ENCODE peak calls at places on chromosomes 4 and X, in six cellular contexts. Y is A549, C is colonic mucosa, T is right atrium auricular region, H is adrenal gland, W is astrocyte. J is an unnamed sample.

GRCh38 chrX:109830157-109830703 is 97.2 kb upstream of the ACSL4 start:
- DNase-seq in Y (no peak), C (no peak), T (no peak), H (no peak), W (no peak), J (no peak)

GRCh38 chr4:22480928-22481327 is 34.9 kb downstream of the ADGRA3 start:
- DNase-seq in Y (no peak), C (no peak), T (no peak), H (no peak), W (no peak), J (no peak)

GRCh38 chr4:153138736-153139135 is 65.5 kb upstream of the TRIM2 start:
- DNase-seq in Y (no peak), C (no peak), T (no peak), H (no peak), W (no peak), J (no peak)

GRCh38 chrX:50967734-50968133 is 57.2 kb downstream of the BMP15 start:
- DNase-seq in Y (no peak), C (no peak), T (no peak), H (no peak), W (no peak), J (no peak)

GRCh38 chr4:108171541-108172230 is 3.0 kb upstream of the LEF1 start:
- DNase-seq in Y (no peak), C (no peak), T (no peak), H (peak; percentile 16), W (no peak), J (peak; percentile 65)

GRCh38 chrX:100264200-100264599 is 145.9 kb downstream of the PCDH19 start:
- DNase-seq in Y (no peak), C (no peak), T (no peak), H (no peak), W (no peak), J (no peak)

GRCh38 chrX:109918753-109919152 is 84.2 kb upstream of the TMEM164 start:
- DNase-seq in Y (no peak), C (no peak), T (no peak), H (no peak), W (no peak), J (no peak)

GRCh38 chr4:76745264-76745663 is 152.7 kb downstream of the SOWAHB start:
- DNase-seq in Y (no peak), C (no peak), T (no peak), H (no peak), W (no peak), J (no peak)

GRCh38 chr4:185529413-185529812 is 5.9 kb downstream of the PDLIM3 start:
- DNase-seq in Y (no peak), C (no peak), T (no peak), H (no peak), W (no peak), J (no peak)

GRCh38 chrX:10904220-10904619 is 206.9 kb upstream of the HCCS start:
- DNase-seq in Y (no peak), C (no peak), T (no peak), H (no peak), W (peak; percentile 69), J (no peak)

GRCh38 chr4:17662694-17663093 is 48.3 kb downstream of the MED28 start:
- DNase-seq in Y (no peak), C (no peak), T (no peak), H (no peak), W (peak; percentile 25), J (no peak)

GRCh38 chr4:156771171-156771837 is 200.3 kb downstream of the PDGFC start:
- DNase-seq in Y (peak; percentile 48), C (no peak), T (no peak), H (peak; percentile 29), W (peak; percentile 82), J (peak; percentile 10)

GRCh38 chr4:15233626-15234025 is 194.2 kb upstream of the C1QTNF7 start:
- DNase-seq in Y (no peak), C (no peak), T (no peak), H (no peak), W (peak; percentile 12), J (no peak)

GRCh38 chr4:119136541-119136940 is 909 bp downstream of the MYOZ2 start:
- DNase-seq in Y (no peak), C (no peak), T (no peak), H (no peak), W (no peak), J (no peak)

GRCh38 chr4:183405371-183405770 is 39.1 kb upstream of the CDKN2AIP start:
- DNase-seq in Y (no peak), C (no peak), T (no peak), H (no peak), W (no peak), J (no peak)

GRCh38 chr4:139154538-139154937 is 22.5 kb downstream of the ELF2 start:
- DNase-seq in Y (no peak), C (no peak), T (no peak), H (no peak), W (no peak), J (no peak)

GRCh38 chrX:154010330-154011087 is 9.2 kb downstream of the IRAK1 start:
- DNase-seq in Y (peak; percentile 21), C (no peak), T (no peak), H (peak; percentile 87), W (no peak), J (peak; percentile 57)

DNA sequence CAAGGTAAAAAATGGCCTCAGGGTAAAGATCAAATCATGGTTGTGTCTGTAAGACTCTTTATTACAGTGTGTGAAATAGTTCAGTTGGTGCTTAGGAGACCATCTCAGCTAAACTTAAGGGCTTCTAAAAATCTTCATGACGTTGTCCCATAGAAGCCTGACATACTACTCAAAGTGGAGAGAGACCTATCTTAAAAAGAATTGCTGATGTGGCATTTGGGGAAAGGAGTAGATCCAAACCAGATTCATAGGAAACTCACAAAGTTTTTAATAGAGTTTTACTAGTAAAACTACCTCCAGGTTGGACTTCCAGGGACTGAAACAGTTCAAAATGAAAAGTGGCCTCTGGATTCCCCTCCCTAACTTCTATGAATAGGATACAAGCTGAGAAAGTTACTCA is 81.6 kb downstream of the ZNF81 start:
- DNase-seq in Y (no peak), C (no peak), T (no peak), H (no peak), W (no peak), J (no peak)
- H3K9me3 ChIP-seq in Y (peaks cover 48% of the 10 kb centered on the region), C (peaks cover 5% of the 10 kb centered on the region), T (peaks cover 58% of the 10 kb centered on the region), H (no peaks in the 10 kb centered on the region), W (peaks cover 8% of the 10 kb centered on the region), J (no peaks in the 10 kb centered on the region)

GRCh38 chr4:48804584-48805301 is 24.7 kb upstream of the FRYL start:
- DNase-seq in Y (no peak), C (no peak), T (no peak), H (no peak), W (no peak), J (no peak)
- H3K4me3 ChIP-seq in Y (no peak overlapping the region), C (no peak overlapping the region), T (no peak overlapping the region), H (no peak overlapping the region), W (no peak overlapping the region), J (no peak overlapping the region)

GRCh38 chr4:55437823-55438222 is 42.1 kb downstream of the TMEM165 start:
- DNase-seq in Y (no peak), C (no peak), T (no peak), H (no peak), W (no peak), J (no peak)

GRCh38 chr4:55442541-55442940 is 46.8 kb downstream of the TMEM165 start:
- DNase-seq in Y (no peak), C (no peak), T (no peak), H (no peak), W (no peak), J (no peak)

GRCh38 chr4:55438314-55438713 is 42.6 kb downstream of the TMEM165 start:
- DNase-seq in Y (no peak), C (peak; percentile 22), T (no peak), H (no peak), W (no peak), J (peak; percentile 42)

GRCh38 chr4:55439023-55439422 is 43.3 kb downstream of the TMEM165 start:
- DNase-seq in Y (no peak), C (no peak), T (no peak), H (no peak), W (no peak), J (no peak)

DNA sequence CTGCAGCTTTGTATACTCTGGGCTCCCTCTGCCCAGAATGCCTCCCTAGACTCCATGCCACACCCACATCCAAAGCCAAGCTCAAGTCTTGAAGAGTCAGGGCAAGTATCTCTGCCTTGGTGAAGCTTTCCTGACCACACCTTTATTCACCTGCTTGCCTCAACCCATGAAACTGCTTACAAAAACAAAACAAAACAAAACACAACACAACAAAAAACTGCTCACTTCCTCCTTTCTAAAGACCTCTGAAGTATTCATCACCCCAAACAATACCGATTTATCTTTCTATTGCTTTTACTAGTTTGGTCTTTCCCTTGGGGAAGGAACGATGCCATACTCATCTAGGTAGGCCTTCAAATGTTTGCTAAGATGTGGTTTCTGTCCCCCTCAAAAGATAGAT is 45.0 kb downstream of the TMEM165 start:
- DNase-seq in Y (no peak), C (no peak), T (no peak), H (no peak), W (no peak), J (no peak)
- TF ChIP-seq CTCF in Y (no peak), C (no peak), T (no peak), H (no peak), W (no peak), J (no peak)

GRCh38 chrX:65072590-65072989 is 96.3 kb upstream of the ZC4H2 start:
- DNase-seq in Y (no peak), C (no peak), T (no peak), H (no peak), W (no peak), J (peak; percentile 17)

DNA sequence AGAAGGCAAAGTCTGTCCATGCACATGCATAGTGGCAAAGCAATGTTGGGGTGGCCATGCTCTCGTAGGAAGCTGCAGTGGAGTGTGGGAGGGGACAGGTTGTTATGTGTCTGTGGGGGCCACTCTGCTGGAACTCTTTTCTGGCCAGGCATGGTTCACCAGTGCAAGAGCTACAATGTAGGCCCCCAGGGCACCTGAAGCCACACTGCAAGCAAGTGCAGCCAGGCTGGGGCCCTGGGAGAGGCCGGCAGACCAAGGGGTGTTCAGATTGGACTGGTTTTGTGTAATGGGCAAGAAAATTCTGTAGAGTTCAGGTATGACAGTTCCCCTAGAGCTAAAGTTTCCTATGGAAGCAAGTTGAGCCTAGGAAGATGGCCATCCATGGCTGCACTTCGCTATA is 97.0 kb upstream of the ZC4H2 start:
- DNase-seq in Y (no peak), C (no peak), T (no peak), H (no peak), W (no peak), J (no peak)
- H3K9me3 ChIP-seq in Y (no peaks in the 10 kb centered on the region), C (no peaks in the 10 kb centered on the region), T (peaks cover 31% of the 10 kb centered on the region), H (no peaks in the 10 kb centered on the region), W (no peaks in the 10 kb centered on the region), J (no peaks in the 10 kb centered on the region)

GRCh38 chr4:86853209-86853608 is 4.0 kb upstream of the SLC10A6 start:
- DNase-seq in Y (no peak), C (no peak), T (no peak), H (no peak), W (no peak), J (no peak)

GRCh38 chr4:86857341-86858052 is 8.3 kb upstream of the SLC10A6 start:
- DNase-seq in Y (no peak), C (no peak), T (no peak), H (no peak), W (no peak), J (no peak)

GRCh38 chr4:86855572-86855971 is 6.4 kb upstream of the SLC10A6 start:
- DNase-seq in Y (peak; percentile 14), C (no peak), T (no peak), H (no peak), W (peak; percentile 71), J (no peak)

GRCh38 chr4:86856896-86857295 is 7.7 kb upstream of the SLC10A6 start:
- DNase-seq in Y (no peak), C (no peak), T (no peak), H (no peak), W (no peak), J (no peak)
- H3K4me3 ChIP-seq in Y (no peak overlapping the region), C (no peak overlapping the region), T (no peak overlapping the region), H (no peak overlapping the region), W (no peak overlapping the region), J (no peak overlapping the region)

J was measured in pancreas.